ENCODE peak calls at places on chromosomes 5 and 9, in seven cellular contexts. One of them, this sample, is unnamed.

GRCh38 chr9:111161015-111161415 is 122.7 kb upstream of the LPAR1 start:
- DNase-seq in glutamatergic neuron: no peak
- DNase-seq in activated T-helper 9 cell treated with anti-CD3 and anti-CD28 coated beads, Interleukin-2, amount 50 U/mL, for 16 hours: no peak
- DNase-seq in naive thymus-derived CD8-positive, alpha-beta T cell: no peak
- DNase-seq in neural crest cell: no peak
- DNase-seq in CD4-positive, CD25-positive, alpha-beta regulatory T cell: no peak
- DNase-seq in activated T-helper 1 cell treated with Interleukin-2 at 50 U/mL for 16 hours: no peak
- DNase-seq in this sample: no peak

GRCh38 chr5:146717951-146718350 is 160.6 kb downstream of the PPP2R2B start:
- DNase-seq in CD4-positive, CD25-positive, alpha-beta regulatory T cell: no peak
- DNase-seq in glutamatergic neuron: no peak
- DNase-seq in activated T-helper 1 cell treated with Interleukin-2 at 50 U/mL for 16 hours: no peak
- DNase-seq in neural crest cell: no peak
- DNase-seq in naive thymus-derived CD8-positive, alpha-beta T cell: no peak
- DNase-seq in activated T-helper 9 cell treated with anti-CD3 and anti-CD28 coated beads, Interleukin-2, amount 50 U/mL, for 16 hours: no peak
- DNase-seq in this sample: no peak

GRCh38 chr9:105216440-105217178 is 27.8 kb upstream of the SLC44A1 start:
- DNase-seq in glutamatergic neuron: no peak
- DNase-seq in activated T-helper 9 cell treated with anti-CD3 and anti-CD28 coated beads, Interleukin-2, amount 50 U/mL, for 16 hours: no peak
- DNase-seq in neural crest cell: no peak
- DNase-seq in naive thymus-derived CD8-positive, alpha-beta T cell: no peak
- DNase-seq in activated T-helper 1 cell treated with Interleukin-2 at 50 U/mL for 16 hours: no peak
- DNase-seq in CD4-positive, CD25-positive, alpha-beta regulatory T cell: no peak
- DNase-seq in this sample: no peak

GRCh38 chr5:57215629-57216195 is 41.9 kb downstream of the GPBP1 start:
- DNase-seq in activated T-helper 9 cell treated with anti-CD3 and anti-CD28 coated beads, Interleukin-2, amount 50 U/mL, for 16 hours: no peak
- DNase-seq in CD4-positive, CD25-positive, alpha-beta regulatory T cell: no peak
- DNase-seq in neural crest cell: no peak
- DNase-seq in glutamatergic neuron: no peak
- DNase-seq in activated T-helper 1 cell treated with Interleukin-2 at 50 U/mL for 16 hours: no peak
- DNase-seq in naive thymus-derived CD8-positive, alpha-beta T cell: no peak
- DNase-seq in this sample: no peak

GRCh38 chr5:107557051-107557658 is 113.6 kb downstream of the EFNA5 start:
- DNase-seq in glutamatergic neuron: peak; percentile 27
- DNase-seq in CD4-positive, CD25-positive, alpha-beta regulatory T cell: no peak
- DNase-seq in activated T-helper 1 cell treated with Interleukin-2 at 50 U/mL for 16 hours: no peak
- DNase-seq in activated T-helper 9 cell treated with anti-CD3 and anti-CD28 coated beads, Interleukin-2, amount 50 U/mL, for 16 hours: no peak
- DNase-seq in naive thymus-derived CD8-positive, alpha-beta T cell: no peak
- DNase-seq in neural crest cell: peak; percentile 43
- DNase-seq in this sample: no peak

GRCh38 chr5:13985736-13986418 is 41.4 kb upstream of the DNAH5 start:
- DNase-seq in naive thymus-derived CD8-positive, alpha-beta T cell: no peak
- DNase-seq in activated T-helper 1 cell treated with Interleukin-2 at 50 U/mL for 16 hours: no peak
- DNase-seq in activated T-helper 9 cell treated with anti-CD3 and anti-CD28 coated beads, Interleukin-2, amount 50 U/mL, for 16 hours: no peak
- DNase-seq in neural crest cell: no peak
- DNase-seq in CD4-positive, CD25-positive, alpha-beta regulatory T cell: no peak
- DNase-seq in glutamatergic neuron: no peak
- DNase-seq in this sample: no peak

GRCh38 chr9:84668204-84669007 is 1.1 kb upstream of the NTRK2 start:
- DNase-seq in activated T-helper 1 cell treated with Interleukin-2 at 50 U/mL for 16 hours: no peak
- DNase-seq in CD4-positive, CD25-positive, alpha-beta regulatory T cell: no peak
- DNase-seq in activated T-helper 9 cell treated with anti-CD3 and anti-CD28 coated beads, Interleukin-2, amount 50 U/mL, for 16 hours: no peak
- DNase-seq in naive thymus-derived CD8-positive, alpha-beta T cell: no peak
- DNase-seq in glutamatergic neuron: peak; percentile 92
- DNase-seq in neural crest cell: peak; percentile 82
- DNase-seq in this sample: no peak

GRCh38 chr9:124839612-124840299 is 13.5 kb upstream of the WDR38 start:
- DNase-seq in neural crest cell: no peak
- DNase-seq in activated T-helper 9 cell treated with anti-CD3 and anti-CD28 coated beads, Interleukin-2, amount 50 U/mL, for 16 hours: no peak
- DNase-seq in glutamatergic neuron: peak; percentile 49
- DNase-seq in activated T-helper 1 cell treated with Interleukin-2 at 50 U/mL for 16 hours: no peak
- DNase-seq in naive thymus-derived CD8-positive, alpha-beta T cell: no peak
- DNase-seq in CD4-positive, CD25-positive, alpha-beta regulatory T cell: no peak
- DNase-seq in this sample: no peak

GRCh38 chr9:18595597-18595996 is 121.6 kb downstream of the ADAMTSL1 start:
- DNase-seq in naive thymus-derived CD8-positive, alpha-beta T cell: no peak
- DNase-seq in activated T-helper 9 cell treated with anti-CD3 and anti-CD28 coated beads, Interleukin-2, amount 50 U/mL, for 16 hours: no peak
- DNase-seq in activated T-helper 1 cell treated with Interleukin-2 at 50 U/mL for 16 hours: no peak
- DNase-seq in glutamatergic neuron: no peak
- DNase-seq in CD4-positive, CD25-positive, alpha-beta regulatory T cell: no peak
- DNase-seq in neural crest cell: no peak
- DNase-seq in this sample: no peak

GRCh38 chr5:72760259-72760658 is 56.2 kb upstream of the TNPO1 start:
- DNase-seq in CD4-positive, CD25-positive, alpha-beta regulatory T cell: no peak
- DNase-seq in activated T-helper 1 cell treated with Interleukin-2 at 50 U/mL for 16 hours: no peak
- DNase-seq in naive thymus-derived CD8-positive, alpha-beta T cell: no peak
- DNase-seq in neural crest cell: no peak
- DNase-seq in activated T-helper 9 cell treated with anti-CD3 and anti-CD28 coated beads, Interleukin-2, amount 50 U/mL, for 16 hours: no peak
- DNase-seq in glutamatergic neuron: no peak
- DNase-seq in this sample: no peak

GRCh38 chr9:70924905-70925547 is 196.4 kb downstream of the TRPM3 start:
- DNase-seq in naive thymus-derived CD8-positive, alpha-beta T cell: no peak
- DNase-seq in CD4-positive, CD25-positive, alpha-beta regulatory T cell: no peak
- DNase-seq in glutamatergic neuron: peak; percentile 16
- DNase-seq in neural crest cell: peak; percentile 8
- DNase-seq in activated T-helper 9 cell treated with anti-CD3 and anti-CD28 coated beads, Interleukin-2, amount 50 U/mL, for 16 hours: no peak
- DNase-seq in activated T-helper 1 cell treated with Interleukin-2 at 50 U/mL for 16 hours: no peak
- DNase-seq in this sample: no peak

GRCh38 chr9:18658764-18659705 is 185.1 kb downstream of the ADAMTSL1 start:
- DNase-seq in glutamatergic neuron: no peak
- DNase-seq in naive thymus-derived CD8-positive, alpha-beta T cell: no peak
- DNase-seq in CD4-positive, CD25-positive, alpha-beta regulatory T cell: no peak
- DNase-seq in activated T-helper 9 cell treated with anti-CD3 and anti-CD28 coated beads, Interleukin-2, amount 50 U/mL, for 16 hours: no peak
- DNase-seq in activated T-helper 1 cell treated with Interleukin-2 at 50 U/mL for 16 hours: no peak
- DNase-seq in neural crest cell: no peak
- DNase-seq in this sample: no peak

GRCh38 chr9:4339783-4340335 is 40.0 kb upstream of the GLIS3 start:
- DNase-seq in activated T-helper 1 cell treated with Interleukin-2 at 50 U/mL for 16 hours: no peak
- DNase-seq in naive thymus-derived CD8-positive, alpha-beta T cell: no peak
- DNase-seq in glutamatergic neuron: no peak
- DNase-seq in activated T-helper 9 cell treated with anti-CD3 and anti-CD28 coated beads, Interleukin-2, amount 50 U/mL, for 16 hours: no peak
- DNase-seq in neural crest cell: no peak
- DNase-seq in CD4-positive, CD25-positive, alpha-beta regulatory T cell: no peak
- DNase-seq in this sample: peak; percentile 13

GRCh38 chr5:112036206-112036605 is 279.2 kb upstream of the NREP start:
- DNase-seq in activated T-helper 9 cell treated with anti-CD3 and anti-CD28 coated beads, Interleukin-2, amount 50 U/mL, for 16 hours: no peak
- DNase-seq in naive thymus-derived CD8-positive, alpha-beta T cell: no peak
- DNase-seq in CD4-positive, CD25-positive, alpha-beta regulatory T cell: no peak
- DNase-seq in glutamatergic neuron: no peak
- DNase-seq in activated T-helper 1 cell treated with Interleukin-2 at 50 U/mL for 16 hours: no peak
- DNase-seq in neural crest cell: no peak
- DNase-seq in this sample: no peak

GRCh38 chr9:89755835-89756234 is 151.0 kb downstream of the GADD45G start:
- DNase-seq in activated T-helper 9 cell treated with anti-CD3 and anti-CD28 coated beads, Interleukin-2, amount 50 U/mL, for 16 hours: no peak
- DNase-seq in activated T-helper 1 cell treated with Interleukin-2 at 50 U/mL for 16 hours: no peak
- DNase-seq in neural crest cell: no peak
- DNase-seq in CD4-positive, CD25-positive, alpha-beta regulatory T cell: no peak
- DNase-seq in naive thymus-derived CD8-positive, alpha-beta T cell: no peak
- DNase-seq in glutamatergic neuron: no peak
- DNase-seq in this sample: no peak

GRCh38 chr9:130868230-130868629 is 28.4 kb downstream of the QRFP start:
- DNase-seq in CD4-positive, CD25-positive, alpha-beta regulatory T cell: no peak
- DNase-seq in activated T-helper 1 cell treated with Interleukin-2 at 50 U/mL for 16 hours: no peak
- DNase-seq in neural crest cell: no peak
- DNase-seq in naive thymus-derived CD8-positive, alpha-beta T cell: no peak
- DNase-seq in activated T-helper 9 cell treated with anti-CD3 and anti-CD28 coated beads, Interleukin-2, amount 50 U/mL, for 16 hours: no peak
- DNase-seq in glutamatergic neuron: no peak
- DNase-seq in this sample: no peak

GRCh38 chr5:153256-153655 is 38.0 kb upstream of the LRRC14B start:
- DNase-seq in CD4-positive, CD25-positive, alpha-beta regulatory T cell: no peak
- DNase-seq in activated T-helper 1 cell treated with Interleukin-2 at 50 U/mL for 16 hours: no peak
- DNase-seq in glutamatergic neuron: no peak
- DNase-seq in activated T-helper 9 cell treated with anti-CD3 and anti-CD28 coated beads, Interleukin-2, amount 50 U/mL, for 16 hours: no peak
- DNase-seq in naive thymus-derived CD8-positive, alpha-beta T cell: no peak
- DNase-seq in neural crest cell: no peak
- DNase-seq in this sample: no peak

GRCh38 chr9:92648447-92649406 is 21.2 kb downstream of the IPPK start:
- DNase-seq in glutamatergic neuron: no peak
- DNase-seq in activated T-helper 1 cell treated with Interleukin-2 at 50 U/mL for 16 hours: no peak
- DNase-seq in neural crest cell: no peak
- DNase-seq in CD4-positive, CD25-positive, alpha-beta regulatory T cell: no peak
- DNase-seq in naive thymus-derived CD8-positive, alpha-beta T cell: no peak
- DNase-seq in activated T-helper 9 cell treated with anti-CD3 and anti-CD28 coated beads, Interleukin-2, amount 50 U/mL, for 16 hours: no peak
- DNase-seq in this sample: no peak

GRCh38 chr9:99416007-99416406 is 193.9 kb downstream of the SEC61B start:
- DNase-seq in naive thymus-derived CD8-positive, alpha-beta T cell: no peak
- DNase-seq in CD4-positive, CD25-positive, alpha-beta regulatory T cell: no peak
- DNase-seq in activated T-helper 9 cell treated with anti-CD3 and anti-CD28 coated beads, Interleukin-2, amount 50 U/mL, for 16 hours: no peak
- DNase-seq in glutamatergic neuron: no peak
- DNase-seq in neural crest cell: no peak
- DNase-seq in activated T-helper 1 cell treated with Interleukin-2 at 50 U/mL for 16 hours: no peak
- DNase-seq in this sample: peak; percentile 9

GRCh38 chr5:54643679-54644078 is 126.1 kb downstream of the SNX18 start:
- DNase-seq in CD4-positive, CD25-positive, alpha-beta regulatory T cell: no peak
- DNase-seq in activated T-helper 1 cell treated with Interleukin-2 at 50 U/mL for 16 hours: no peak
- DNase-seq in glutamatergic neuron: no peak
- DNase-seq in activated T-helper 9 cell treated with anti-CD3 and anti-CD28 coated beads, Interleukin-2, amount 50 U/mL, for 16 hours: no peak
- DNase-seq in naive thymus-derived CD8-positive, alpha-beta T cell: no peak
- DNase-seq in neural crest cell: no peak
- DNase-seq in this sample: no peak

GRCh38 chr9:135156525-135157510 is 69.3 kb downstream of the OLFM1 start:
- DNase-seq in neural crest cell: peak; percentile 81
- DNase-seq in CD4-positive, CD25-positive, alpha-beta regulatory T cell: no peak
- DNase-seq in activated T-helper 1 cell treated with Interleukin-2 at 50 U/mL for 16 hours: no peak
- DNase-seq in glutamatergic neuron: no peak
- DNase-seq in naive thymus-derived CD8-positive, alpha-beta T cell: no peak
- DNase-seq in activated T-helper 9 cell treated with anti-CD3 and anti-CD28 coated beads, Interleukin-2, amount 50 U/mL, for 16 hours: no peak
- DNase-seq in this sample: no peak

GRCh38 chr9:136605966-136606365 is 56.8 kb upstream of the EGFL7 start:
- DNase-seq in naive thymus-derived CD8-positive, alpha-beta T cell: no peak
- DNase-seq in glutamatergic neuron: no peak
- DNase-seq in activated T-helper 1 cell treated with Interleukin-2 at 50 U/mL for 16 hours: no peak
- DNase-seq in neural crest cell: no peak
- DNase-seq in CD4-positive, CD25-positive, alpha-beta regulatory T cell: no peak
- DNase-seq in activated T-helper 9 cell treated with anti-CD3 and anti-CD28 coated beads, Interleukin-2, amount 50 U/mL, for 16 hours: no peak
- DNase-seq in this sample: no peak

GRCh38 chr5:137710086-137710485 is 25.8 kb downstream of the KLHL3 start:
- DNase-seq in CD4-positive, CD25-positive, alpha-beta regulatory T cell: no peak
- DNase-seq in activated T-helper 1 cell treated with Interleukin-2 at 50 U/mL for 16 hours: no peak
- DNase-seq in naive thymus-derived CD8-positive, alpha-beta T cell: no peak
- DNase-seq in activated T-helper 9 cell treated with anti-CD3 and anti-CD28 coated beads, Interleukin-2, amount 50 U/mL, for 16 hours: no peak
- DNase-seq in glutamatergic neuron: no peak
- DNase-seq in neural crest cell: no peak
- DNase-seq in this sample: no peak

GRCh38 chr5:114192108-114192507 is 169.8 kb upstream of the KCNN2 start:
- DNase-seq in activated T-helper 1 cell treated with Interleukin-2 at 50 U/mL for 16 hours: no peak
- DNase-seq in naive thymus-derived CD8-positive, alpha-beta T cell: no peak
- DNase-seq in activated T-helper 9 cell treated with anti-CD3 and anti-CD28 coated beads, Interleukin-2, amount 50 U/mL, for 16 hours: no peak
- DNase-seq in CD4-positive, CD25-positive, alpha-beta regulatory T cell: no peak
- DNase-seq in glutamatergic neuron: no peak
- DNase-seq in neural crest cell: no peak
- DNase-seq in this sample: no peak

GRCh38 chr5:93150311-93151012 is 430.6 kb downstream of the NR2F1-AS1 start:
- DNase-seq in neural crest cell: no peak
- DNase-seq in CD4-positive, CD25-positive, alpha-beta regulatory T cell: no peak
- DNase-seq in activated T-helper 1 cell treated with Interleukin-2 at 50 U/mL for 16 hours: no peak
- DNase-seq in activated T-helper 9 cell treated with anti-CD3 and anti-CD28 coated beads, Interleukin-2, amount 50 U/mL, for 16 hours: no peak
- DNase-seq in naive thymus-derived CD8-positive, alpha-beta T cell: no peak
- DNase-seq in glutamatergic neuron: no peak
- DNase-seq in this sample: no peak

GRCh38 chr5:135335031-135335828 is 63.8 kb downstream of the MACROH2A1 start:
- DNase-seq in CD4-positive, CD25-positive, alpha-beta regulatory T cell: no peak
- DNase-seq in naive thymus-derived CD8-positive, alpha-beta T cell: no peak
- DNase-seq in activated T-helper 1 cell treated with Interleukin-2 at 50 U/mL for 16 hours: no peak
- DNase-seq in glutamatergic neuron: no peak
- DNase-seq in neural crest cell: no peak
- DNase-seq in activated T-helper 9 cell treated with anti-CD3 and anti-CD28 coated beads, Interleukin-2, amount 50 U/mL, for 16 hours: no peak
- DNase-seq in this sample: no peak

GRCh38 chr5:45694255-45694834 is 1.8 kb downstream of the HCN1 start:
- DNase-seq in neural crest cell: peak; percentile 14
- DNase-seq in activated T-helper 9 cell treated with anti-CD3 and anti-CD28 coated beads, Interleukin-2, amount 50 U/mL, for 16 hours: no peak
- DNase-seq in glutamatergic neuron: no peak
- DNase-seq in CD4-positive, CD25-positive, alpha-beta regulatory T cell: no peak
- DNase-seq in naive thymus-derived CD8-positive, alpha-beta T cell: no peak
- DNase-seq in activated T-helper 1 cell treated with Interleukin-2 at 50 U/mL for 16 hours: no peak
- DNase-seq in this sample: no peak